ENCODE peak calls at places on chromosomes 6 and 20, in four cellular contexts. One of them, this sample, is unnamed.

GRCh38 chr6:28785962-28786679 is 137.7 kb downstream of the TRIM27 start:
- DNase-seq in mammary epithelial cell: no peak
- DNase-seq in hepatocyte: no peak
- DNase-seq in astrocyte: no peak
- DNase-seq in this sample: no peak

GRCh38 chr20:58698741-58699141 is 6.1 kb downstream of the NPEPL1 start:
- DNase-seq in mammary epithelial cell: no peak
- DNase-seq in hepatocyte: no peak
- DNase-seq in astrocyte: no peak
- DNase-seq in this sample: no peak

GRCh38 chr6:39892490-39893129 is 41.7 kb downstream of the MOCS1 start:
- DNase-seq in mammary epithelial cell: peak; percentile 17
- DNase-seq in hepatocyte: peak; percentile 81
- DNase-seq in astrocyte: peak; percentile 26
- DNase-seq in this sample: peak; percentile 79

GRCh38 chr20:48489046-48489463 is 338.7 kb downstream of the PREX1 start:
- DNase-seq in mammary epithelial cell: no peak
- DNase-seq in hepatocyte: no peak
- DNase-seq in astrocyte: no peak
- DNase-seq in this sample: no peak

GRCh38 chr6:93663111-93663510 is 243.8 kb upstream of the EPHA7 start:
- DNase-seq in mammary epithelial cell: no peak
- DNase-seq in hepatocyte: no peak
- DNase-seq in astrocyte: no peak
- DNase-seq in this sample: no peak

GRCh38 chr6:17354700-17355403 is 38.5 kb upstream of the CAP2 start:
- DNase-seq in mammary epithelial cell: no peak
- DNase-seq in hepatocyte: peak; percentile 16
- DNase-seq in astrocyte: peak; percentile 84
- DNase-seq in this sample: peak; percentile 26

GRCh38 chr20:542777-543368 is 717 bp downstream of the CSNK2A1 start:
- DNase-seq in mammary epithelial cell: no peak
- DNase-seq in hepatocyte: peak; percentile 58
- DNase-seq in astrocyte: no peak
- DNase-seq in this sample: peak; percentile 36

GRCh38 chr6:111593516-111593824 is 12.2 kb downstream of the TRAF3IP2 start:
- DNase-seq in mammary epithelial cell: no peak
- DNase-seq in hepatocyte: no peak
- DNase-seq in astrocyte: no peak
- DNase-seq in this sample: no peak

GRCh38 chr20:64154590-64155257 is 9.5 kb upstream of the MYT1 start:
- DNase-seq in mammary epithelial cell: no peak
- DNase-seq in hepatocyte: no peak
- DNase-seq in astrocyte: no peak
- DNase-seq in this sample: no peak

GRCh38 chr6:25369043-25369442 is 89.9 kb downstream of the CARMIL1 start:
- DNase-seq in mammary epithelial cell: no peak
- DNase-seq in hepatocyte: no peak
- DNase-seq in astrocyte: peak; percentile 15
- DNase-seq in this sample: no peak
- H3K79me2 ChIP-seq in mammary epithelial cell: peaks cover 97% of the 10 kb centered on the region
- H3K79me2 ChIP-seq in hepatocyte: peaks cover 95% of the 10 kb centered on the region
- H3K79me2 ChIP-seq in astrocyte: no peaks in the 10 kb centered on the region
- H3K79me2 ChIP-seq in this sample: no peaks in the 10 kb centered on the region

GRCh38 chr6:165659945-165660862 is 2.8 kb downstream of the PDE10A start:
- DNase-seq in mammary epithelial cell: no peak
- DNase-seq in hepatocyte: peak; percentile 36
- DNase-seq in astrocyte: no peak
- DNase-seq in this sample: peak; percentile 32

GRCh38 chr6:165662041-165662491 is 975 bp downstream of the PDE10A start:
- DNase-seq in mammary epithelial cell: no peak
- DNase-seq in hepatocyte: peak; percentile 36
- DNase-seq in astrocyte: no peak
- DNase-seq in this sample: peak; percentile 24

GRCh38 chr6:165660881-165661415 is 2.1 kb downstream of the PDE10A start:
- DNase-seq in mammary epithelial cell: no peak
- DNase-seq in hepatocyte: peak; percentile 19
- DNase-seq in astrocyte: no peak
- DNase-seq in this sample: no peak

GRCh38 chr6:165662671-165663282 is at the start of gene PDE10A:
- DNase-seq in mammary epithelial cell: peak; percentile 3
- DNase-seq in hepatocyte: peak; percentile 56
- DNase-seq in astrocyte: no peak
- DNase-seq in this sample: peak; percentile 25

DNA sequence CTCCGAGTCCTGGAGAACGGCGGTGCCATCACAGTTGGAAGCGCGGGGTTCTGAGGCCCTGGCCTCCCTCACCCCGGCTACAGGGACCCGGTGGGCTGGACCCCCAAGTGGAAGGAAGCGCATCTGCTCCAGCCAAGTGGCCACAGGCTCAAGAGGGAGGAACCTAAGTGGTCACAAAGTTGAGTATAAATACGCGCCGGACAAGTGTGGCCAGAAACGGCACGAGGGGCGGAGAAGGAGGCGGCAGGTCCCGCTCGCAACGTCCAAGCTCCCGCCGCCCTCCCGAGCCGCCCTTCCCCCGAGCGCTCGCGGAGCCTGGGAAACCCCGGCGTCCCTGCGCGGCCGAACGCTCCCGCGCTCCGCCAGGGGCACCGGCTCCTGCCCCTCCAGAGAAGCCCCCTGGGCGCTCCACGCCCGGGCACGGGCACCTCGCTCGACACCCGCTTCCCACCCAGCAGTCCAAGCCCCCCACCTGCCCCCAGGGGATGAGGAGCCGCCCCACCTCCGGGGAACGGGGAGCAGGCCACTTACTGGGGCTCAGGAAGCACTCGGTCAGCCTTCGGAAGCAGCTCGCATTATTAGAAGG is 1.5 kb downstream of the PDE10A start:
- DNase-seq in mammary epithelial cell: no peak
- DNase-seq in hepatocyte: peak; percentile 23
- DNase-seq in astrocyte: no peak
- DNase-seq in this sample: no peak
- TF ChIP-seq EZH2 in mammary epithelial cell: no peak
- TF ChIP-seq EZH2 in hepatocyte: peak; percentile 81
- TF ChIP-seq EZH2 in astrocyte: peak; percentile 40
- TF ChIP-seq EZH2 in this sample: peak; percentile 71

DNA sequence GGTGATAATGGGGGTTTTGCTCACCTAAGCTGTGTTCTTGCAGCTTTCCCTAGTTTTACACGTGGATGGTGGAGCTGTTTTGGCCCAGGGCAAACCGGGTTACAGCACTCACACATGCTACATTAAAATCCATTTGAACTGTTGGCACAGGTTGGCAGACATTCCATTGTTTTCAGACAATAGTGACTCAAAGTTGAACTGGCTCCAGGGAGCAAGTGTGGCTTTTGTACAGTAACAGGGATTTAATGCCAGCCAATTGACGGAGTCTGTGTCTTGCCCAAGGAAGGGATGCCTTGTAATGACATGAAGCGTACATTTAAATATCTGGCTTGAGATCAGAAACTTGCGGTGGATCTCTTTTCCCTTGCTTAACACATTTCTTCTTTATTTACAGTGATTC is 183.1 kb downstream of the DTNBP1 start:
- DNase-seq in mammary epithelial cell: peak; percentile 92
- DNase-seq in hepatocyte: no peak
- DNase-seq in astrocyte: peak; percentile 52
- DNase-seq in this sample: peak; percentile 75
- H3K79me2 ChIP-seq in mammary epithelial cell: peaks cover 69% of the 10 kb centered on the region
- H3K79me2 ChIP-seq in hepatocyte: peaks cover 37% of the 10 kb centered on the region
- H3K79me2 ChIP-seq in astrocyte: peaks cover 59% of the 10 kb centered on the region
- H3K79me2 ChIP-seq in this sample: peaks cover 98% of the 10 kb centered on the region

DNA sequence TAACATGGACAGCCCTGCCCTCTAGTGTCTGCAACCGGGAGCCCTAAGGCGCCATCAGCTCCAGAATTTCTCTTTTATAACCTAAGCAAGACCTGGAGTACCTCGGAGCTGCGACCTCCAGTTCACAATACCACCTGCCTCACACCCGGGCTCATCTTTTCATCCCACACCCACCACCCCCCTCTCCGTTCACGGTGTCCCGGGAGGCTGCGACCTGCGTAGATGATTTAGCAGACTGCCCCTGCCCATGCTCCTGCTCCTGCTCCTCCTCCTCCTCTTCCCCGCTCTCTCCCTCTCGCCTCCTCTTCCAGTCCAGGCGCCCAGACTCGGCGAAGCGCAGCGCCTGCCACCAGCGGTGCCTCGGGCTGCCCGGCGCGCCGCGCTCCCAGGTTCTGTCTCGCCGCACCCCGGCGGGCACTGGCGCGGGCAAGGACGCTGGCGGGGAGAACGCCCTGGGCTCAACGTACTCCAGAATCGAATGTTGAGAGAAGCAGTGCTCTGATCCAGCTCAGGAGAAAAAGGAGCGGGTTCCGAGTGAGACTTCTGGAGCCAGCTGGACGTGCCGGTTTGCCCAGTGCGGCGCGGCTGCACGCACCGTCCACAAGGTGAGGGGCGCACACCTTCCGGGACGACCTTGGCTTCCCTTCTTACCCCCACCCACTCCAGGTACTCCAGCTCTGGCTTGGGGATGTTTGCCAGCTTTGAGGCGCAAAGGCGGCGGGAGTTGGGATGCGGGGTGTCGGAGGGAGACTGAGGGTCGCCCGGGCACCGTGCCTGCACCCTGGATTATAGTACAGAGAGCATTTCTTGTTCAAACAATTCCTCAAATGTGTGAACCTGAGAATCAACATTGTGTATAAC is at the start of gene HTR1E:
- DNase-seq in mammary epithelial cell: peak; percentile 23
- DNase-seq in hepatocyte: peak; percentile 86
- DNase-seq in astrocyte: peak; percentile 8
- DNase-seq in this sample: peak; percentile 48
- TF ChIP-seq EZH2 in mammary epithelial cell: peak; percentile 81
- TF ChIP-seq EZH2 in hepatocyte: no peak
- TF ChIP-seq EZH2 in astrocyte: no peak
- TF ChIP-seq EZH2 in this sample: peak; percentile 3

GRCh38 chr6:4820704-4821276 is 44.6 kb downstream of the CDYL start:
- DNase-seq in mammary epithelial cell: no peak
- DNase-seq in hepatocyte: no peak
- DNase-seq in astrocyte: peak; percentile 47
- DNase-seq in this sample: peak; percentile 92
- H3K79me2 ChIP-seq in mammary epithelial cell: peaks cover 98% of the 10 kb centered on the region
- H3K79me2 ChIP-seq in hepatocyte: peaks cover 100% of the 10 kb centered on the region
- H3K79me2 ChIP-seq in astrocyte: peaks cover 95% of the 10 kb centered on the region
- H3K79me2 ChIP-seq in this sample: peaks cover 100% of the 10 kb centered on the region

DNA sequence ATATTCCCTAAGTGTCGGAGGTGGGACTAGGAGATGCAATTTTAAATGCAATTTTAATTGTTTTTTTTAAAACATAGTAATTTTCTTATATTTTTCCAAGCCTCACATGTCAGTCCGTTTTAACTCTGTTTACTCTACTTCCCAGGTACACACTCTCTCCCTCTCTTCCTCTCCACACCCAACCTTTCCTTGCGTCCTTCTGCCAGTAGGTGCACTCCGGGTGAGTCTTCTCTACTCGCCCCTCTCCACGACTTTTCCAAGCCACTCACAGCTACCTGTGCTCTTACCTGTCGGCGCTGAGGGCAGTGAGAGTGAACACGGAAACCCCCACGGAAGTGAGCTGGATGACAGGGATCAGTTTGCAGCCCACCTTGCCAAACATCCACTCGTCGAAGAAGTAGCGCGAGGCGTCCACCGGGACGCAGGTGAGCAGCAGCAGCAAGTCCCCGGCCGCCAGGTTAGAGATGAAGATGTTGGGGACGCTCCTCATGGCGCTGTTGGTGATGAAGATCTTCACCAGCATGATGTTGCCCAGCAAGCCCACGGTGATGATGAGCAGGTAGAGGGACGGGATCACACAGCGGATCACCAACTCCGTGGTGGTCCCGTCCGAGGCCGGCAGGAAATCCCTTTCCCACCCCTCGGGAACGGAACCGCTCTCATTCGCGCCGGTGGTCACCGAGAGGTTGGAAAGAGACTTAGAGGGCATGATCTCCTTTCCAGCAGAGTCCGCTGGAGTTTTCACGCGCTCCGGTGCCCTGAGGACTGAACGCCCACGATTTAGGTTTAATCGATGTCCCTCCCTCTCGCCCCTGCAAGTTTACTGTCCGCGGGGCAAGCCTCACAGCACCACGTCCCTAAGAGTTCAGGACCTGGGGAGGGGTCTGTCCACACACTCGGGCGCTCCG is 44.5 kb upstream of the GJE1 start:
- DNase-seq in mammary epithelial cell: no peak
- DNase-seq in hepatocyte: no peak
- DNase-seq in astrocyte: no peak
- DNase-seq in this sample: no peak
- TF ChIP-seq EZH2 in mammary epithelial cell: no peak
- TF ChIP-seq EZH2 in hepatocyte: peak; percentile 28
- TF ChIP-seq EZH2 in astrocyte: no peak
- TF ChIP-seq EZH2 in this sample: no peak